ENCODE peak calls at places on chromosome 12, in six cellular contexts. Z, Y, R, O, H and S are unnamed samples.

GRCh38 chr12:642633-643477 is 20.4 kb downstream of the NINJ2 start:
- DNase-seq in Z (peak; percentile 83), O (peak; percentile 87), R (peak; percentile 78), H (peak; percentile 34), Y (peak; percentile 88), S (peak; percentile 84)

GRCh38 chr12:56683-57346 is 9.8 kb upstream of the IQSEC3 start:
- DNase-seq in O (no peak), Y (peak; percentile 60), H (no peak), R (no peak), Z (no peak), S (no peak)

GRCh38 chr12:12899530-12900380 is 8.4 kb downstream of the GPRC5A start:
- DNase-seq in O (no peak), R (no peak), Z (no peak), H (peak; percentile 98), Y (no peak), S (no peak)

GRCh38 chr12:23855813-23856212 is 93.7 kb downstream of the SOX5 start:
- DNase-seq in Z (no peak), H (no peak), Y (no peak), O (no peak), R (no peak), S (no peak)

GRCh38 chr12:1907652-1908611 is 10.5 kb downstream of the CACNA2D4 start:
- DNase-seq in R (no peak), O (no peak), Y (peak; percentile 65), H (no peak), Z (no peak), S (peak; percentile 12)

GRCh38 chr12:13147688-13148531 is 44.4 kb upstream of the GSG1 start:
- DNase-seq in O (no peak), R (no peak), Y (no peak), H (no peak), Z (no peak), S (no peak)

GRCh38 chr12:53483225-53483978 is 15.9 kb downstream of the MAP3K12 start:
- DNase-seq in O (no peak), Z (no peak), H (no peak), Y (peak; percentile 59), R (peak; percentile 13), S (peak; percentile 90)

GRCh38 chr12:2017724-2018337 is 13.6 kb upstream of the DCP1B start:
- DNase-seq in Z (no peak), R (no peak), H (peak; percentile 13), O (no peak), Y (no peak), S (no peak)

GRCh38 chr12:11641522-11641921 is 8.0 kb upstream of the ETV6 start:
- DNase-seq in Y (no peak), R (no peak), H (no peak), Z (no peak), O (no peak), S (no peak)

GRCh38 chr12:42091769-42092168 is 52.9 kb downstream of the GXYLT1 start:
- DNase-seq in Y (no peak), O (no peak), H (peak; percentile 2), R (no peak), Z (no peak), S (no peak)

GRCh38 chr12:22051114-22051698 is 5.2 kb downstream of the CMAS start:
- DNase-seq in Z (no peak), H (no peak), Y (no peak), O (no peak), R (no peak), S (peak; percentile 38)

GRCh38 chr12:124916370-124917134 is 2.1 kb upstream of the UBC start:
- DNase-seq in H (peak; percentile 93), Y (peak; percentile 78), Z (no peak), R (peak; percentile 87), O (peak; percentile 68), S (peak; percentile 96)

GRCh38 chr12:124565071-124565491 is 2.3 kb downstream of the NCOR2 start:
- DNase-seq in H (no peak), Y (no peak), Z (no peak), R (peak; percentile 50), O (no peak), S (no peak)

GRCh38 chr12:127363392-127363791 is 903.6 kb upstream of the TMEM132C start:
- DNase-seq in H (no peak), R (no peak), Z (no peak), Y (peak; percentile 56), O (no peak), S (no peak)

GRCh38 chr12:116026346-116026745 is 251.1 kb downstream of the MED13L start:
- DNase-seq in Z (no peak), Y (no peak), R (no peak), O (no peak), H (no peak), S (no peak)

GRCh38 chr12:23659151-23659550 is 290.3 kb downstream of the SOX5 start:
- DNase-seq in Z (no peak), Y (no peak), O (no peak), R (no peak), H (no peak), S (peak; percentile 25)

DNA sequence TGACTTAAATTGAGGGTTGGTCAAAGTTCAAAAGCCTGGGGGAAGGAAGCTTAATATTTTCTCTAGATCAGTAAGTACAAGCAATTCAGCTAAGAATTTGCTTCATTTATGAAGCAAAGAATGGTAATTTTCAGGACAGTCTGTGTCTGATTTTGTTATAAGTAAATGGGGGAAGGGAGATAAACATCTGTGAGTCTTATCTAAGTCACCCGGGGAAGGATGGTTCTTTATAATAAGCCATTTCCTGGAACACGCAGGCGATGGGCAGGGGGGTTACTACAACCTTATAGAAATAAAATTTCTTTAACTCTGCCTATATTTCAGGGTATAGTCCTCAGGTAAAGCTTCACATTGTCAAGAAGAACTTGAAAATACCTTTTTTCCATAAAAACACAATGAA is 42.9 kb downstream of the HELB start:
- DNase-seq in R (no peak), O (no peak), Z (no peak), H (no peak), Y (no peak), S (no peak)
- H3K9me3 ChIP-seq in R (no peaks in the 10 kb centered on the region), O (no peaks in the 10 kb centered on the region), Z (peaks cover 11% of the 10 kb centered on the region), H (peaks cover 4% of the 10 kb centered on the region), Y (no peaks in the 10 kb centered on the region), S (no peaks in the 10 kb centered on the region)

DNA sequence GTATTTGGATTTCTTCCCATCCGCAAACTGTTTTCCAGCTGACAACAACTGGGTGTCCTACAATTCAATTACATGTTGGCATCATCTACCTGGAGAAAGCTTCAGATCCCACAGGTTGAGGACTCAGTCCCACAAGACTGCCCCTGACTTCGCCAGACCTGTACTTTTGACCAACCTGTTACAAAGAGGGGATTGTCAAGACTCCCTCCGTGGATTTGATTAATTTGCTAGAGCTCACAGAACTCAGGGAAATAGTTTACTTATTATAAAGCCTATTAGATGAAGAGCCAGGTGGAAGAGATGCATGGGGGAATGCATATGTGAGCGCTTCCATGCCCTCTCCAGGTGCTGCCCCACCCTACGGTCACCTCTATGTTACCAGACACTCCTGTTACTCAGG is 14.6 kb downstream of the RESF1 start:
- DNase-seq in R (no peak), O (no peak), Y (no peak), H (no peak), Z (no peak), S (no peak)
- H3K9me3 ChIP-seq in R (no peaks in the 10 kb centered on the region), O (peaks cover 61% of the 10 kb centered on the region), Y (no peaks in the 10 kb centered on the region), H (no peaks in the 10 kb centered on the region), Z (peaks cover 18% of the 10 kb centered on the region), S (no peaks in the 10 kb centered on the region)

GRCh38 chr12:34210689-34211530 is 188.6 kb downstream of the ALG10 start:
- DNase-seq in Y (no peak), Z (no peak), H (no peak), R (no peak), O (no peak), S (no peak)
- H3K9me3 ChIP-seq in Y (peaks cover 3% of the 10 kb centered on the region), Z (no peaks in the 10 kb centered on the region), H (peaks cover 58% of the 10 kb centered on the region), R (no peaks in the 10 kb centered on the region), O (no peaks in the 10 kb centered on the region), S (no peaks in the 10 kb centered on the region)

DNA sequence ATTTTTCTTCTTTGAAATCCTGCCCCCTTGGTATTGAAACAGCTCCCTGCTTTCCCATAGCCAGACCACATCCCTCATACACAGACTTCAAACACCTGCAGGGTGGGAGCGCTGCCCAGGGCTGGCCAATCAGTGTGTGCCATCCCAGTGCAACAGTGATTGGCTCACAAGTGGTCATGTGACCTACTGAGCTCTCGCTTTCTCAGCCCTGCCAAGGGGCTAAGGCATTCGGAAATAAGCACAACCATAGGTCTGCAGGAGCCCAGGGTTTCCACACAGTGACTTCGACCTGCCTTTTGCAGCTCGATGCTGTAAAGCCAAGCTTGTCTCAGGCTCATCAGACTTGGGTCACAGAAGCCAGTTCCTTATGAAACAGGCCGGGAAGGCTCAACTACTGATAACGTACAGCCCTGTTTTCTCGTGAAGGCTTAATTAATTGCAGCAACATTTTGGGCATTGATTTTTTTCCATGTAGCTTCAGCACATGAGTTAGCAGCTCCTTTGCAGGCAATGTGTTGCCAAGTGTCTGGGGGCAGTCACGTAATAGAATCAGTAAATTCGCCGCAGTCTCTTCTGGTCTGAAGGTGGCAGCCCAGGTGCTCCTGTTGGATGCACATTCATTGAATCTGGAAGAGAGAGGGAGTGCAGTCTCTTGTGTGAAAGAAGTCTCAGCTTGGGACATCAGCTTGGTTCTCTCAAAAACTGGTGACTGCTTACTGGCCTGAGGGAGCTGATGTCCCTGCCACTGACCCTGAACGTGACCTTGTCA is 1091.8 kb downstream of the AACS start:
- DNase-seq in R (peak; percentile 94), Y (no peak), H (no peak), Z (no peak), O (no peak), S (no peak)
- H3K9me3 ChIP-seq in R (no peaks in the 10 kb centered on the region), Y (peaks cover 7% of the 10 kb centered on the region), H (peaks cover 29% of the 10 kb centered on the region), Z (no peaks in the 10 kb centered on the region), O (no peaks in the 10 kb centered on the region), S (no peaks in the 10 kb centered on the region)

DNA sequence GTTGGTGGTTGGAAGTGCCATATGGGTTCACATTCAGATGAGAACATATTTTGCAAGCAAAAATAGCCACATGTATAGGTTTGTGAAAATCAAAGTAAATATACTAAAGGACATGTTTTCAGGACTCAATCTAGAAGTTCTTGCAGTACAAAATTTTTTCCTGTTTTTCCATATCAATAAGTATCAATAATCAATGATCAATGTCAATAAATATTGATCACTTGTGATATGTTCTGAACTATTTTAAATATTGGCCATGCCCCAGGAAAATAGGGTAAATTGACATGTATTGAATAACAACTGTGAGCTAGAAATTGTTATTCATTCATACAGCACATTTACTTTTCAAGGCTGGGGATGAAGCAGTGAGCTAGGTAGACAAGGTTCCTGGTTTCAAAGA is 24.3 kb downstream of the ALG10 start:
- DNase-seq in Z (no peak), R (no peak), O (no peak), H (no peak), Y (no peak), S (no peak)
- H3K9me3 ChIP-seq in Z (no peaks in the 10 kb centered on the region), R (no peaks in the 10 kb centered on the region), O (no peaks in the 10 kb centered on the region), H (peaks cover 2% of the 10 kb centered on the region), Y (peaks cover 12% of the 10 kb centered on the region), S (no peaks in the 10 kb centered on the region)